ENCODE peak calls at places on chromosomes 2 and 18, in four cellular contexts. Y is psoas muscle; B is CD4-positive, alpha-beta memory T cell; M is adipocyte. Z is an unnamed sample.

GRCh38 chr2:206328979-206329378 is 54.5 kb downstream of the ZDBF2 start:
- DNase-seq in Y (no peak), M (no peak), B (no peak), Z (peak; percentile 29)

GRCh38 chr2:68027959-68028358 is 34.8 kb downstream of the C1D start:
- DNase-seq in B (no peak), Y (no peak), M (peak; percentile 29), Z (no peak)

GRCh38 chr18:44712025-44712424 is 31.3 kb downstream of the SETBP1 start:
- DNase-seq in Y (no peak), M (no peak), B (no peak), Z (no peak)

GRCh38 chr2:181992776-181993175 is 7.1 kb downstream of the PPP1R1C start:
- DNase-seq in B (no peak), M (no peak), Y (no peak), Z (no peak)

GRCh38 chr2:46943881-46944798 is 28.5 kb upstream of the MCFD2 start:
- DNase-seq in M (no peak), B (peak; percentile 93), Y (no peak), Z (no peak)

GRCh38 chr2:240949791-240950705 is 43.9 kb downstream of the CROCC2 start:
- DNase-seq in Y (peak; percentile 35), M (no peak), B (no peak), Z (no peak)

GRCh38 chr2:19122220-19122619 is 236.2 kb downstream of the OSR1 start:
- DNase-seq in M (no peak), Y (no peak), B (no peak), Z (no peak)

GRCh38 chr2:170222298-170222697 is 44.4 kb downstream of the MYO3B start:
- DNase-seq in M (peak; percentile 44), B (no peak), Y (no peak), Z (peak; percentile 54)

GRCh38 chr2:60641866-60642788 is 88.7 kb upstream of the BCL11A start:
- DNase-seq in Y (no peak), B (no peak), M (peak; percentile 77), Z (peak; percentile 83)

GRCh38 chr18:53745986-53746385 is 478.5 kb downstream of the MBD2 start:
- DNase-seq in Y (no peak), B (no peak), M (no peak), Z (no peak)

GRCh38 chr2:174035117-174035516 is 69.9 kb upstream of the SP3 start:
- DNase-seq in B (no peak), M (no peak), Y (no peak), Z (no peak)

GRCh38 chr2:25617948-25618646 is 55.3 kb downstream of the DTNB start:
- DNase-seq in M (peak; percentile 84), Y (no peak), B (no peak), Z (no peak)

GRCh38 chr2:33417093-33417492 is 59.4 kb upstream of the RASGRP3 start:
- DNase-seq in M (no peak), B (no peak), Y (no peak), Z (no peak)

DNA sequence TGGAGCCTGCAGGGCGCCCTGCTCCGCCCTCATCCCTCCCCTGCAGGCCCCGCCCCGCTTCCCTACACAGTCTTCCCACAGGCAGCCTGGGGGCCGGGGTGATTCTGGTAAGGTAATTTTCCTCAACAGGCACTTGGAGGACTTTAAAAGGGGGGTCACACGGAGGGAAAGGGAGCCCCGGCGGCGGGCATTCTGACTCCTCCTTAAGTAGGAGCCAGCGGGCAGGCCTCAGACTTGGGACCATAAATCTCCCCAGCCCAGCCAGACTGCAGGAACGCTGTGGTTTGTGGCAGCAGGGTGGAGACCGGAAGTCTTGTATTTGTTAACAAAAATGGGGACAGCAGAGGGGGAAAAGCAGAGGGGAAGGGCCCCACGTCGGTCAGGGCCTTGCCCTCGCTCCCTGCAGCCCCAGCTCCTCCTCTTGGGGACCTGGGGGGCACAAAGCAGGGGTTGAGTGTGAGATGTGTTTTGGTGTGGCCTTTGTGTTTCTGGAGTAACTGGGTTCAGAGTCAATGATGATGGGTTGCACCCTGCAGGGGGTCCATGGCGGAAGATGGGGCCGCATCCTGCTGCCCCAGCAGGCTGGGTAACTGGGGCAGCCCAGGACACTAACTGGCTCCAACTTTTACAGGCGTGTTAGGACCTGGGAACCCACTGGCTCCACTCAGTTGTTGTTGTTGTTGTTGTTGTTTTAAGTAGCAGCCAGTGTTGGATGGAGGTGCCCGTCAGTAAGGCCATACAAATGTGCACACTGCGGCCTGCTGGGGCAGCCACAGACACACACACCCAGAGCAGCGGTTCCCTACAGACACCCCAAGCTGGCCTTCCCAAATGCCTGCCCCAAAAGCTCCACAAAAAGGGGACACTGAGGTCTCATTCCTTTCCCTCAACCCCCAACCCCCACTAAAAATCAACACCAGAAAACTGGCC is 27.7 kb downstream of the SMAD7 start:
- DNase-seq in M (peak; percentile 87), Y (peak; percentile 73), B (peak; percentile 51), Z (peak; percentile 27)
- H3K4me3 ChIP-seq in M (peak overlapping the region; percentile 71), Y (peak overlapping the region; percentile 55), B (no peak overlapping the region), Z (no peak overlapping the region)

GRCh38 chr2:160408575-160409291 is 84.9 kb downstream of the RBMS1 start:
- DNase-seq in M (no peak), B (no peak), Y (peak; percentile 51), Z (peak; percentile 60)
- H3K4me3 ChIP-seq in M (peak overlapping the region; percentile 75), B (no peak overlapping the region), Y (peak overlapping the region; percentile 94), Z (peak overlapping the region; percentile 58)

DNA sequence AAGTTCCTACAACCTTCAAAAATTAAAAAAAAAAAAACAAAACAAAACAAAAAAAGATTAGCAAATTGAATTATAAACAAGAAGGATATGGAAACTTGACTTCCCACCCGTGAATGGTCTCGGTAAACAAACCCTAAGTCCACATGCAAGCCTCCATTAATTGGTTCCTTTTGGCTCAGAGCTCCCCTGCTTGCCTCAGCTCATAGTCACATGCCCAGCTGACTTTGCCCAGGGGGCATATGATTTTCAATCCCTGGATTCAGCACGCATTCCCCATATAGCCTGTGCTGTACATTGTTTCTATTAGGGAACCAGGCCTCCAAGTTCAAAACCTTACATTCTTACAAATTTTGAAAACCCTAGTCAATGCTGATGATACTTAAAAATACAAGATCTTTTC is 95.0 kb downstream of the PID1 start:
- DNase-seq in M (peak; percentile 45), B (no peak), Y (no peak), Z (no peak)
- H3K4me3 ChIP-seq in M (no peak overlapping the region), B (no peak overlapping the region), Y (no peak overlapping the region), Z (no peak overlapping the region)

DNA sequence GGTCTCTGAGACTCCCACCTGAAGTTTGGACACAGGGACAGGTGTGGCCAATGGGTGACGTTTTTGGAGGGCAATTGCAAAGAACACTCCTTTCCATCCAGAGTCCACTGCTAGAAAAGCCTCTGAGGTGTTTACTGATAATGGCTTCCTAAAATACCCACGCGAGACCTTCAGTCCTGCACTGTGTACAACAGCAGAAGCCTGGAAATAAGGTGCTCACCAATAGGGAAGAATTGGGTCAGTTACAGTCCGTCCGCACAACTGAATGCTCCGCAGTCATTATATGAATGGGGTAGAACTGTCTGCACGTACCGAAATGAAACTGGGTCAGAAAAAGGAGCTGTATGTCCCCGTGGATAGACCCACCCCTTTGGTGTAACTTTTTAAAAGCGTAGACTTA is 29.5 kb downstream of the SDC1 start:
- DNase-seq in B (no peak), M (no peak), Y (no peak), Z (no peak)
- H3K4me3 ChIP-seq in B (no peak overlapping the region), M (no peak overlapping the region), Y (no peak overlapping the region), Z (no peak overlapping the region)

GRCh38 chr18:24930478-24930877 is 421.5 kb downstream of the ZNF521 start:
- DNase-seq in Y (no peak), M (no peak), B (no peak), Z (no peak)

GRCh38 chr18:24924066-24924716 is 427.8 kb downstream of the ZNF521 start:
- DNase-seq in M (no peak), B (no peak), Y (no peak), Z (peak; percentile 48)

GRCh38 chr18:24926649-24927048 is 425.3 kb downstream of the ZNF521 start:
- DNase-seq in M (no peak), Y (no peak), B (no peak), Z (no peak)

GRCh38 chr18:24930974-24931373 is 421.0 kb downstream of the ZNF521 start:
- DNase-seq in B (no peak), M (no peak), Y (no peak), Z (peak; percentile 81)

DNA sequence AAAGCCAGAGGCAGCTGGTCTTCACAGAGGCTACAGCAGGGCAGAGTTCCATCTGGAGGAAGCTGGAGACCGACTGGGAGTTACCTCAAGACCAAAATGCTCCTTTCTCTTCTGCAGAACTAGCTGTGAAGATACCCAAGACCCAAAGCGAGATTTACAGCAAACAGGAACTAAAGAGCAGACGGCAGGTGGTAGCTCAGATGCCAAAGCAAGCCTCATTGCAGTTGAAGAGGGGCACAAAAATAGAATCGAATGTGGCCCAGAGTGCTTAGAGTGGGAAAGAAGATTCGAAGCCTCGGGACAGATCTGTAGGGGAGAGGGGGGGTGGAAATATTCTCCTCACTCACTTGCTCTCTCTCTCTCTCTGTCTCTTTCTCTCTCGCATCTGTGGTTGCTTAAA is 423.5 kb downstream of the ZNF521 start:
- DNase-seq in B (no peak), M (no peak), Y (no peak), Z (no peak)
- H3K4me3 ChIP-seq in B (no peak overlapping the region), M (no peak overlapping the region), Y (no peak overlapping the region), Z (no peak overlapping the region)